ENCODE peak calls at places on chromosome 5, in four cellular contexts. U, D, O and M are unnamed samples.

GRCh38 chr5:2282034-2282690 is 399.4 kb upstream of the IRX4 start:
- DNase-seq in D (no peak), U (no peak), O (no peak), M (no peak)

GRCh38 chr5:7392401-7393024 is 3.4 kb upstream of the ADCY2 start:
- DNase-seq in D (peak), U (peak), O (peak), M (no peak)

GRCh38 chr5:151108566-151108965 is 27.7 kb upstream of the TNIP1 start:
- DNase-seq in O (no peak), U (no peak), D (no peak), M (no peak)

GRCh38 chr5:149618581-149619248 is 37.4 kb downstream of the ARHGEF37 start:
- DNase-seq in D (peak), O (peak), U (peak), M (peak)

GRCh38 chr5:116771466-116772151 is 197.0 kb upstream of the SEMA6A start:
- DNase-seq in U (peak), D (no peak), O (no peak), M (no peak)

GRCh38 chr5:149251546-149251945 is 20.1 kb upstream of the AFAP1L1 start:
- DNase-seq in D (no peak), U (no peak), O (no peak), M (no peak)

GRCh38 chr5:68534131-68534940 is 318.8 kb downstream of the PIK3R1 start:
- DNase-seq in O (peak), U (peak), D (no peak), M (no peak)

GRCh38 chr5:14900661-14901461 is 29.3 kb upstream of the ANKH start:
- DNase-seq in O (peak), D (peak), U (peak), M (no peak)

GRCh38 chr5:139745121-139745799 is 50.3 kb upstream of the PSD2 start:
- DNase-seq in U (no peak), O (no peak), D (peak), M (peak)

GRCh38 chr5:5572983-5573797 is 150.7 kb downstream of the ICE1 start:
- DNase-seq in D (no peak), U (no peak), O (no peak), M (no peak)

GRCh38 chr5:25362799-25363198 is 718.0 kb upstream of the CDH10 start:
- DNase-seq in D (no peak), U (no peak), O (no peak), M (no peak)

GRCh38 chr5:124310453-124310852 is 436.0 kb downstream of the ZNF608 start:
- DNase-seq in D (no peak), U (no peak), O (no peak), M (no peak)

GRCh38 chr5:29229461-29229860 is 1964.0 kb upstream of the CDH6 start:
- DNase-seq in D (no peak), U (no peak), O (no peak), M (no peak)

GRCh38 chr5:132134384-132134783 is 60.8 kb downstream of the CSF2 start:
- DNase-seq in D (no peak), O (peak), U (peak), M (no peak)

GRCh38 chr5:911601-912000 is 18.9 kb downstream of the TRIP13 start:
- DNase-seq in O (no peak), U (no peak), D (no peak), M (no peak)

GRCh38 chr5:59583810-59584562 is 309.5 kb downstream of the PDE4D start:
- DNase-seq in O (no peak), U (no peak), D (no peak), M (no peak)

GRCh38 chr5:157473383-157474370 is 13.7 kb downstream of the NIPAL4 start:
- DNase-seq in O (no peak), U (no peak), D (no peak), M (no peak)

GRCh38 chr5:96203761-96204160 is 229.3 kb downstream of the PCSK1 start:
- DNase-seq in U (no peak), D (no peak), O (no peak), M (no peak)

GRCh38 chr5:151234476-151235238 is 10.8 kb upstream of the CCDC69 start:
- DNase-seq in U (peak), O (no peak), D (no peak), M (no peak)

GRCh38 chr5:16784088-16784487 is 152.0 kb downstream of the MYO10 start:
- DNase-seq in U (no peak), O (no peak), D (no peak), M (no peak)

GRCh38 chr5:141135030-141135717 is at the start of gene PCDHB5:
- DNase-seq in O (no peak), D (peak), U (no peak), M (peak)

GRCh38 chr5:132496631-132497487 is 6.3 kb upstream of the IRF1 start:
- DNase-seq in O (peak), U (peak), D (peak), M (peak)

GRCh38 chr5:160342413-160342941 is 27.9 kb downstream of the C1QTNF2 start:
- DNase-seq in O (no peak), D (no peak), U (no peak), M (no peak)

GRCh38 chr5:120630550-120630949 is 166.4 kb downstream of the PRR16 start:
- DNase-seq in D (no peak), U (no peak), O (no peak), M (no peak)

GRCh38 chr5:151132959-151133358 is 24.6 kb downstream of the ANXA6 start:
- DNase-seq in D (no peak), U (no peak), O (no peak), M (no peak)

GRCh38 chr5:146789712-146790660 is 88.6 kb downstream of the PPP2R2B start:
- DNase-seq in O (no peak), D (no peak), U (no peak), M (peak)

GRCh38 chr5:180557201-180557809 is 34.0 kb downstream of the SCGB3A1 start:
- DNase-seq in U (no peak), D (no peak), O (no peak), M (no peak)

GRCh38 chr5:170312666-170313065 is 15.1 kb upstream of the LCP2 start:
- DNase-seq in D (peak), O (no peak), U (no peak), M (no peak)

GRCh38 chr5:147487031-147487750 is 22.7 kb downstream of the DPYSL3 start:
- DNase-seq in U (no peak), O (no peak), D (no peak), M (no peak)

GRCh38 chr5:109585012-109585599 is 104.6 kb upstream of the MAN2A1 start:
- DNase-seq in D (no peak), U (no peak), O (no peak), M (no peak)

GRCh38 chr5:181199881-181200282 is 5.1 kb downstream of the TRIM7 start:
- DNase-seq in U (no peak), D (peak), O (no peak), M (no peak)

GRCh38 chr5:177609076-177610059 is 9.4 kb downstream of the B4GALT7 start:
- DNase-seq in U (no peak), O (no peak), D (no peak), M (no peak)

GRCh38 chr5:146825033-146825432 is 53.5 kb downstream of the PPP2R2B start:
- DNase-seq in O (no peak), U (peak), D (peak), M (peak)

GRCh38 chr5:65121880-65122436 is 353.2 kb downstream of the CWC27 start:
- DNase-seq in U (no peak), O (no peak), D (peak), M (no peak)

GRCh38 chr5:132526290-132526973 is 16.9 kb downstream of the IL5 start:
- DNase-seq in O (peak), U (peak), D (peak), M (peak)

GRCh38 chr5:2708751-2709150 is 42.7 kb downstream of the IRX2 start:
- DNase-seq in D (no peak), U (no peak), O (no peak), M (no peak)

GRCh38 chr5:18850159-18850558 is 1137.8 kb downstream of the CDH18 start:
- DNase-seq in O (no peak), D (peak), U (no peak), M (no peak)

GRCh38 chr5:177043114-177043513 is 20.6 kb downstream of the ZNF346 start:
- DNase-seq in U (no peak), O (no peak), D (no peak), M (no peak)

GRCh38 chr5:137501846-137502406 is 2.8 kb upstream of the SPOCK1 start:
- DNase-seq in D (no peak), O (no peak), U (no peak), M (no peak)

GRCh38 chr5:997001-997474 is 11.6 kb upstream of the NKD2 start:
- DNase-seq in D (peak), U (peak), O (no peak), M (peak)

DNA sequence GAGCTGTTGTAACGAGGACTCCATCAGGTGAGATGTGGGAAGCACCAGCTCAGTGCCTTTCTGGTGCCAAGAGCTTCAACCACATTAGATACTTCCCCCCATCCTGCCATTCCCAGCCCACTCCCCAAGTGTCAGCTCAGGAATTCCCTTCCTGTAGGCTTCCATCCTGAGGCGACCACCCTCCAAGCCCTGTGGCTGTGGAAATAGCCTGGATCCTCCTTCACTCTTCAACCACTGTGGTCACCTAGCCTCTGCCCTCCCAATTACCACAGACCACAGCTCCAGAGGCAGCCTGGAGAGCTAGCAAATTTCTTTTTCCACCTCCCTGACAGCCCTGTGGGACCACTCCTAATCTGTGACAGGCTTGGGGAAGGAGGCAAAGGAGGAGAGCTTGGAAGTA is 219.8 kb upstream of the MAP3K1 start:
- DNase-seq in D (no peak), O (no peak), U (no peak), M (no peak)
- TF ChIP-seq FOXJ3 in D (no peak), O (no peak), U (no peak), M (no peak)

GRCh38 chr5:93904917-93905316 is 163.5 kb upstream of the POU5F2 start:
- DNase-seq in O (no peak), D (no peak), U (peak), M (no peak)
- TF ChIP-seq FOXJ3 in O (no peak), D (no peak), U (no peak), M (no peak)

DNA sequence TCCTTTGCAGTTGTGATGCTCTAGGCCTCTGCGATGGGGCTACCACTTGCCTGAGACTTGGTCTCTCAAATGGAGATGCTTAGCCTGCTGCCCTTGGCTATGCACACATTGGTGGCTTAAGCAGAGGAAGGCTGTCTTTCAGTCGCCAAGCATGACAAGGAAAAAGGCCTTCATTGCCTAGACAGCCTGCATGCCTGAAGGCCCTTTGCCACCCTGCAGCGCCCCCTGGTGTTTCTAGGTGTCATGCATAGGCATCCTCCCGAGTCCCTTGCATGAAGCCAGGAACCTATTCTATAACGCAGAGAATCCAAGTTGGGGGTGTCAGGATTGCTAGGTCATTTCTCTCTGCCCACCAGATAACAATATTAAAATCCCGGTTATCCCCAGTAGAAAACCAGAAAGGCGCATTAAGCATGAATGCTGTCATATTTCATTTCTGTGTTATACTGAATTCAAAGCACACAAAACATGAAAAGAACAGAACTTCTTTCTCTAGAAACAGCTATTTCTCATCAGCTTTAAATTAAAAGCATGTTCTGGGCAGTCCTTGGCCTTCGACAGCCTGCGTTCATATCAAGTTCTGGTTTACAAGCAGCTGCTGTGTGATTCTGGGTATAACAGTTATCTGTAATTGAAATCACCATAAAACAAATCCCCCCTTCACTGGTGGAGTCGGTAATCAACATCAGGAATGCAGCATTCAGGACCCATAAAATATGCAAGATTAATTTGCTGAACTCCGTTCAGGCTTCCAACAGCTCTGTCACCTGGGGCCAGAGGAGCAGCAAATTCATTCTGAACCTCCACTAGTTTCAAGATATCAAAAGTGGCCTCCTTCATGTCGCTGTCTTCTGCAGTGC is 59.7 kb upstream of the TRPC7 start:
- DNase-seq in D (peak), U (peak), O (peak), M (peak)
- TF ChIP-seq FOXJ3 in D (no peak), U (no peak), O (no peak), M (no peak)

GRCh38 chr5:171421331-171422262 is 2.1 kb downstream of the FGF18 start:
- DNase-seq in O (peak), U (no peak), D (no peak), M (no peak)

GRCh38 chr5:171418982-171419662 is at the start of gene FGF18:
- DNase-seq in U (peak), O (peak), D (peak), M (peak)

GRCh38 chr5:171419663-171420428 is 399 bp downstream of the FGF18 start:
- DNase-seq in U (no peak), D (no peak), O (peak), M (peak)

GRCh38 chr5:171422495-171422894 is 3.0 kb downstream of the FGF18 start:
- DNase-seq in O (no peak), D (no peak), U (no peak), M (no peak)

GRCh38 chr5:171420429-171421231 is 1.2 kb downstream of the FGF18 start:
- DNase-seq in O (peak), D (no peak), U (no peak), M (peak)
- TF ChIP-seq FOXJ3 in O (no peak), D (no peak), U (no peak), M (no peak)

DNA sequence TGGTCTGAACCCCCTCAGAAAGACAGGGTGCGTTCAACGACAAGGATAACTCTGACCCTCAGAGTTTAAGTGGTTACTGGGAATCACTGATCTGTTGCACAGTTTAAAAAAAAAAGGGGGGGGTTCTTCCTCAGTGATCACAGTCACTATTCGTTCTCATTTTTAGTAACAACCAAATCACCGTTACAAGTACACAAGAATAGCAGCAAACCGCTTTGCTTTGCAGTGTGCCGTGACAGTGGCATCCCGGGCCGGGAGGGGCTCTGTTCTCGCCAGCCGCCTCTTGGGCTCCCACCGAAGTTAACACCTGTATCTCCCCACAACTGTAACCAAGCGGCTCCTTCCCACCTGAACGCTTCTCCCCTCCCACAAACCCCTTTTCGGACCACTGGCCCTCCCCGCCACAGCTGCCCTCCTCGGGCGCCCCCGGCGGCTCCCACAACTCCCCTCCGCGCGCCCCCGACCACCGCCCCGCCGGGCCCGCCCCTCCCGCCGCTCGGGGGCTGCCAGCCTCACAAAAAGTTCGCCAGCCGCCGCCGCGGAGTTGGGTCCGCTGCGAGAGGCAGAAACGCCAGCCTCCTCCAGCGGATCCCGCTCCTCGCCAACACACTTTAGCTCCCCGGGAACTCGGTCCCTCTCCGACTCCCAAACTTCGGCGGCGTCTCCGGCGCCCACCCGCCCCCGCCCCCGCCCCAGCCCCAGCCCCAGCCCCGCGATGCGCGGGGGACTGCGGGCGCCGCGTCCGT is 1.2 kb downstream of the SSBP2 start:
- DNase-seq in U (no peak), D (peak), O (peak), M (peak)
- TF ChIP-seq FOXJ3 in U (no peak), D (no peak), O (no peak), M (no peak)

GRCh38 chr5:119212026-119212425 is 141.1 kb downstream of the DMXL1 start:
- DNase-seq in O (no peak), U (no peak), D (no peak), M (no peak)

GRCh38 chr5:119207105-119207504 is 136.2 kb downstream of the DMXL1 start:
- DNase-seq in D (no peak), O (no peak), U (no peak), M (no peak)

GRCh38 chr5:119217183-119217582 is 138.6 kb upstream of the TNFAIP8 start:
- DNase-seq in D (no peak), O (no peak), U (no peak), M (no peak)

DNA sequence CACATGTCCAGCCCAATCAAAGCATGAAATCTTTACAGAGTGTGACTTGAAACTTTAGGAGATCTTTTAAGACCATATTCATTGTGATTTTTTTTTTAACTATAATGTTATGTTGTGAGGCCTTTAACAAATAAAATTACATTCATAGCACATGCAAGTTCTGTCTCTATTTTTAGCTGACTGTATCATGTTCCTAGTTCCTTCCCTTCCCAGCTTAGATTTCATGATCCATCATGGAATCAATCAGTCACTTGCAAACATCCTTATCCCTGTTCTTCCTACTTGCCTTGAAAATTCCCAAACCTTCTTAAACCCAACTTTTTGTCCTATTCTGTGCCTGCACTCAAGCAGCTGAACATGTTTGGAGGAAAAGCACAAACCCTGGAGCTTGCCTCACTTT is 141.8 kb downstream of the DMXL1 start:
- DNase-seq in O (no peak), U (no peak), D (no peak), M (no peak)
- TF ChIP-seq FOXJ3 in O (no peak), U (no peak), D (no peak), M (no peak)